ENCODE peak calls at places on chromosomes 6 and 20, in nine cellular contexts. X is tibial artery, O is cardiac muscle cell, U is right cardiac atrium, S is heart right ventricle, Y is neural progenitor cell, V is psoas muscle, R is fibroblast of lung, Q is MM.1S. A is an unnamed sample.

GRCh38 chr6:158923801-158924498 is 76.1 kb downstream of the RSPH3 start:
- DNase-seq in Y (no peak), R (peak; percentile 53), Q (no peak), V (no peak), O (no peak), X (no peak), U (no peak), S (no peak), A (no peak)

GRCh38 chr20:10662151-10662550 is 11.6 kb downstream of the JAG1 start:
- DNase-seq in R (no peak), Y (no peak), S (no peak), Q (no peak), V (no peak), X (no peak), O (no peak), U (no peak), A (no peak)

GRCh38 chr6:169253745-169254238 is at the start of gene THBS2:
- DNase-seq in R (peak; percentile 97), Y (peak; percentile 65), V (peak; percentile 74), X (peak; percentile 88), O (peak; percentile 23), S (peak; percentile 58), U (peak; percentile 87), Q (no peak), A (no peak)

GRCh38 chr6:120272038-120272437 is 922.5 kb upstream of the MAN1A1 start:
- DNase-seq in V (no peak), S (no peak), Y (no peak), Q (no peak), U (no peak), X (no peak), O (no peak), R (no peak), A (no peak)

GRCh38 chr6:30102701-30103629 is 9.9 kb downstream of the TRIM31 start:
- DNase-seq in R (peak; percentile 71), U (peak; percentile 91), S (peak; percentile 89), O (peak; percentile 86), X (peak; percentile 92), V (peak; percentile 84), Q (peak; percentile 88), Y (peak; percentile 93), A (peak; percentile 95)

GRCh38 chr6:30061766-30062458 is 847 bp downstream of the POLR1H start:
- DNase-seq in Q (no peak), S (no peak), R (peak; percentile 29), U (peak; percentile 25), X (peak; percentile 62), O (no peak), Y (no peak), V (no peak), A (no peak)

GRCh38 chr6:56953597-56954388 is 1.1 kb upstream of the BEND6 start:
- DNase-seq in R (no peak), U (no peak), Q (peak; percentile 39), X (no peak), S (no peak), Y (peak; percentile 33), V (no peak), O (peak; percentile 2), A (no peak)

GRCh38 chr6:149769676-149770075 is 20.1 kb downstream of the PCMT1 start:
- DNase-seq in U (no peak), R (no peak), V (no peak), S (no peak), O (no peak), X (no peak), Y (no peak), Q (no peak), A (no peak)

GRCh38 chr6:31899215-31899614 is 1.7 kb upstream of the EHMT2 start:
- DNase-seq in Y (no peak), R (no peak), O (no peak), X (no peak), U (no peak), V (no peak), Q (no peak), S (no peak), A (no peak)

GRCh38 chr20:55567826-55568225 is 437.5 kb downstream of the CBLN4 start:
- DNase-seq in R (no peak), V (no peak), O (no peak), Y (no peak), X (no peak), U (no peak), S (no peak), Q (no peak), A (no peak)

GRCh38 chr6:147202516-147203310 is 1.5 kb upstream of the STXBP5 start:
- DNase-seq in U (peak; percentile 82), V (peak; percentile 74), O (peak; percentile 94), Y (peak; percentile 94), R (peak; percentile 98), Q (peak; percentile 88), S (peak; percentile 94), X (peak; percentile 91), A (peak; percentile 97)

GRCh38 chr20:47464380-47465101 is 37.1 kb upstream of the NCOA3 start:
- DNase-seq in X (peak; percentile 93), U (peak; percentile 78), O (no peak), Y (no peak), V (peak; percentile 60), Q (no peak), S (peak; percentile 53), R (peak; percentile 94), A (peak; percentile 46)

GRCh38 chr6:21997414-21998037 is 299.3 kb downstream of the PRL start:
- DNase-seq in R (peak; percentile 80), V (no peak), Q (no peak), X (no peak), O (peak; percentile 52), S (no peak), U (no peak), Y (no peak), A (no peak)

GRCh38 chr6:105209950-105210706 is 30.3 kb upstream of the POPDC3 start:
- DNase-seq in S (no peak), X (no peak), Q (no peak), U (no peak), O (peak; percentile 7), Y (no peak), V (no peak), R (peak; percentile 90), A (no peak)

GRCh38 chr6:149250982-149251381 is 66.5 kb upstream of the TAB2 start:
- DNase-seq in X (no peak), R (no peak), O (no peak), V (no peak), S (no peak), Y (no peak), Q (no peak), U (no peak), A (no peak)

GRCh38 chr20:19048898-19049889 is 163.2 kb upstream of the SLC24A3 start:
- DNase-seq in V (no peak), X (peak; percentile 72), S (peak; percentile 32), R (no peak), Y (no peak), Q (no peak), O (peak; percentile 55), U (no peak), A (no peak)

DNA sequence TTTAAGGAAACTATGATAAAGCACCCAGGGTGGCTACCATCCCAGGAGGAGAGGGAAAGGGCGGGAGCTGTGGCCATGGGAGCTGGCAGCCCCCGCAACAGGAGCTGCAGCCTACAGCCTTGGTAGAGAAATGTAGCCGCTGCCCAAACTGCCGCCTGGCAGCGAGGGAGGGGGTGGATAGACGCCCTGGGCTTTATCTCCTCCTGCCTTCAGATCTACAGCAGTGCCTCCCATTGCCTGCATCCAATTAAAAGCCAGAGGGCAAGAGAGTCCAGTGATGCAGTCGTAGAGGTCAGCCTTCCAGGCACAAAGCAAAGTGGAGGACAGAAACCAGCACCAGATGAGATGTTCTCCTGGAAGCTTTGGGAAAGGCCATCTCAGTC is 35.0 kb upstream of the ZFAND3 start:
- DNase-seq in X (no peak), V (no peak), Q (no peak), O (no peak), Y (peak; percentile 36), R (no peak), U (no peak), S (no peak), A (no peak)
- H3K4me1 ChIP-seq in X (no peaks in the 10 kb centered on the region), V (peaks cover 12% of the 10 kb centered on the region), Q (peaks cover 6% of the 10 kb centered on the region), O (peaks cover 7% of the 10 kb centered on the region), Y (peaks cover 34% of the 10 kb centered on the region), R (peaks cover 18% of the 10 kb centered on the region), U (peaks cover 4% of the 10 kb centered on the region), S (peaks cover 16% of the 10 kb centered on the region), A (peaks cover 9% of the 10 kb centered on the region)

GRCh38 chr6:7215798-7216231 is 97.2 kb downstream of the SSR1 start:
- DNase-seq in V (no peak), R (no peak), X (no peak), O (no peak), Y (no peak), S (no peak), U (no peak), Q (no peak), A (no peak)

GRCh38 chr6:7216941-7217621 is 95.9 kb downstream of the SSR1 start:
- DNase-seq in O (peak; percentile 66), V (peak; percentile 70), R (peak; percentile 3), S (peak; percentile 53), X (no peak), Q (no peak), U (peak; percentile 78), Y (peak; percentile 82), A (no peak)

GRCh38 chr6:7213416-7213815 is 99.6 kb downstream of the SSR1 start:
- DNase-seq in X (no peak), R (no peak), V (no peak), Y (no peak), S (no peak), O (no peak), Q (no peak), U (no peak), A (no peak)

GRCh38 chr6:7214400-7214940 is 98.5 kb downstream of the SSR1 start:
- DNase-seq in V (no peak), R (no peak), Q (no peak), O (no peak), X (no peak), U (no peak), Y (no peak), S (no peak), A (no peak)

GRCh38 chr6:7215140-7215539 is 97.9 kb downstream of the SSR1 start:
- DNase-seq in U (no peak), O (no peak), S (no peak), X (no peak), Q (no peak), Y (no peak), R (peak; percentile 35), V (no peak), A (no peak)
- H3K4me1 ChIP-seq in U (peaks cover 16% of the 10 kb centered on the region), O (peaks cover 31% of the 10 kb centered on the region), S (peaks cover 42% of the 10 kb centered on the region), X (no peaks in the 10 kb centered on the region), Q (peaks cover 2% of the 10 kb centered on the region), Y (peaks cover 27% of the 10 kb centered on the region), R (peaks cover 29% of the 10 kb centered on the region), V (peaks cover 69% of the 10 kb centered on the region), A (no peaks in the 10 kb centered on the region)

DNA sequence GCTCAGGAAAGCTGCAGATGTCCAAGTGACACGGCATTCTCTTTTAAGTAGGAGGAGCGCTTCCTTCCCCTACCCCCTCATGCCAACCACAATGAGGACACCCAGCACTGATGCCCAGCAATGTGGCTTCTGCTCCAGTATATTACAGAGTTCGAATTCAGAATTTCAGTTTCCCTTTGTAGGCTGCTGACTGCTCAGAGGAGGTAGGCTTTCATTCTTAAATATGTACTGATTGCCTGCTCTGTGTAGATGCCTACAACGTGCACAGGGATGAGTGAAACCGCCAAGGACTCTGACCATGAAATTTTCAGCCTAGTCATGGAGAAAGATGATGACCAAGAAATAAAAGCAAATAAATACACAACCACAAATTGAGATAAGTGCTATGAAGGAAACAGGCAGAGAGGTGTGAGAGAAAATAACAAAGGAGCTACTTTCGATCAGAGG is 50.9 kb upstream of the TNFAIP3 start:
- DNase-seq in Y (no peak), V (no peak), X (no peak), O (no peak), R (peak; percentile 27), Q (peak; percentile 84), S (no peak), U (no peak), A (no peak)
- H3K4me1 ChIP-seq in Y (no peaks in the 10 kb centered on the region), V (no peaks in the 10 kb centered on the region), X (no peaks in the 10 kb centered on the region), O (peaks cover 4% of the 10 kb centered on the region), R (peaks cover 8% of the 10 kb centered on the region), Q (peaks cover 36% of the 10 kb centered on the region), S (peaks cover 13% of the 10 kb centered on the region), U (peaks cover 6% of the 10 kb centered on the region), A (peaks cover 6% of the 10 kb centered on the region)

GRCh38 chr20:62737271-62737761 is 28.7 kb downstream of the NTSR1 start:
- DNase-seq in V (no peak), U (peak; percentile 51), Q (no peak), O (no peak), S (no peak), Y (no peak), X (peak; percentile 51), R (peak; percentile 19), A (no peak)
- H3K4me1 ChIP-seq in V (no peaks in the 10 kb centered on the region), U (no peaks in the 10 kb centered on the region), Q (peaks cover 16% of the 10 kb centered on the region), O (no peaks in the 10 kb centered on the region), S (peaks cover 4% of the 10 kb centered on the region), Y (peaks cover 4% of the 10 kb centered on the region), X (no peaks in the 10 kb centered on the region), R (peaks cover 14% of the 10 kb centered on the region), A (no peaks in the 10 kb centered on the region)

A was measured in Karpas-422.